ENCODE peak calls at places on chromosomes 12 and 14, in four cellular contexts. U, Q, X and G are unnamed samples.
A peak's percentile ranks its signal among the peaks of the same experiment; 100 is the strongest.

GRCh38 chr12:3381059-3382047 is 109.7 kb upstream of the PRMT8 start:
- DNase-seq in U (no peak), Q (no peak), X (no peak), G (no peak)

GRCh38 chr14:54818201-54819133 is 84.2 kb downstream of the GCH1 start:
- DNase-seq in U (no peak), Q (peak; percentile 24), X (no peak), G (no peak)

GRCh38 chr12:6230321-6231110 is 30.3 kb downstream of the CD9 start:
- DNase-seq in U (peak; percentile 69), Q (no peak), X (peak; percentile 96), G (peak; percentile 58)

GRCh38 chr14:89563503-89563902 is 146.5 kb upstream of the FOXN3 start:
- DNase-seq in U (no peak), Q (no peak), X (no peak), G (no peak)

GRCh38 chr14:91911474-91912032 is 35.9 kb downstream of the FBLN5 start:
- DNase-seq in U (peak; percentile 13), Q (peak; percentile 10), X (peak; percentile 43), G (peak; percentile 40)

GRCh38 chr12:112198120-112198733 is 72.9 kb downstream of the TRAFD1 start:
- DNase-seq in U (no peak), Q (peak; percentile 31), X (peak; percentile 65), G (peak; percentile 60)

GRCh38 chr14:75999511-76000190 is 14.1 kb downstream of the IFT43 start:
- DNase-seq in U (no peak), Q (no peak), X (no peak), G (no peak)

GRCh38 chr14:77059276-77059934 is 30.9 kb upstream of the IRF2BPL start:
- DNase-seq in U (no peak), Q (peak; percentile 75), X (peak; percentile 15), G (no peak)

GRCh38 chr12:19273482-19274330 is 144.2 kb downstream of the PLEKHA5 start:
- DNase-seq in U (no peak), Q (no peak), X (peak; percentile 36), G (no peak)

GRCh38 chr14:50750323-50750722 is 80.6 kb downstream of the NIN start:
- DNase-seq in U (no peak), Q (no peak), X (no peak), G (no peak)

GRCh38 chr14:61477845-61478438 is 156.6 kb downstream of the PRKCH start:
- DNase-seq in U (no peak), Q (no peak), X (peak; percentile 70), G (no peak)

GRCh38 chr12:106866426-106867080 is 89.2 kb upstream of the TMEM263 start:
- DNase-seq in U (no peak), Q (no peak), X (no peak), G (no peak)

GRCh38 chr14:50615056-50615455 is 53.0 kb downstream of the SAV1 start:
- DNase-seq in U (no peak), Q (no peak), X (no peak), G (no peak)

GRCh38 chr12:7929069-7929792 is 6.8 kb downstream of the SLC2A3 start:
- DNase-seq in U (no peak), Q (no peak), X (no peak), G (no peak)

GRCh38 chr14:99722741-99723140 is 38.6 kb downstream of the CYP46A1 start:
- DNase-seq in U (no peak), Q (no peak), X (no peak), G (no peak)

GRCh38 chr14:89912667-89913211 is 41.8 kb downstream of the EFCAB11 start:
- DNase-seq in U (no peak), Q (no peak), X (no peak), G (no peak)

GRCh38 chr12:27555928-27556778 is 32.1 kb downstream of the PPFIBP1 start:
- DNase-seq in U (no peak), Q (no peak), X (no peak), G (no peak)
- TF ChIP-seq SPI1 in U (no peak), Q (no peak), X (no peak), G (no peak)

GRCh38 chr14:93009471-93010117 is 86.6 kb downstream of the CHGA start:
- DNase-seq in U (no peak), Q (no peak), X (no peak), G (no peak)

GRCh38 chr14:93010118-93010475 is 87.1 kb downstream of the CHGA start:
- DNase-seq in U (no peak), Q (no peak), X (no peak), G (no peak)

GRCh38 chr14:93007225-93007997 is 84.5 kb downstream of the CHGA start:
- DNase-seq in U (peak; percentile 23), Q (no peak), X (no peak), G (peak; percentile 43)

GRCh38 chr14:93006484-93007128 is 83.7 kb downstream of the CHGA start:
- DNase-seq in U (no peak), Q (no peak), X (no peak), G (no peak)

GRCh38 chr14:93008381-93008780 is 85.4 kb downstream of the CHGA start:
- DNase-seq in U (no peak), Q (peak; percentile 25), X (no peak), G (no peak)
- TF ChIP-seq POLR2AphosphoS5 in U (no peak), Q (no peak), X (no peak), G (no peak)

DNA sequence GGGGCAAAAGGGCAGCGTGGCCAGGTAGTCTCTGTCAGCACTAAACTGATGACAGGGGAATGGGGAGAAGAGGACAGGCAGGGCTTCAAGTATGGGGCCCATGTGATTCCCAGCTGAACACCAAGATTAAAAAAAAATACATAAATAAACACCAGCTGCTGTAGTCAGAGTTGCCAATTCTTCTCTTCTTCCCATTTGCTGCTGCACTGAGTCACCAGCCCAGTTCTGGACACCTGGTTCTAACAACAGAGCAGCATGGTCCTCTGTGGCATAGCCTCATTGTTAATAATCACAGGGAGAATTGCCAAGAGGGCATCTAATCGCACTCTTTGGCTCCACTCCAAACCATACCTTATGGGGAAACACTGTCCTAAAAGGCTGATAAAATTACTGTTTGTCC is 15.1 kb downstream of the PPM1H start:
- DNase-seq in U (no peak), Q (no peak), X (no peak), G (no peak)
- TF ChIP-seq SPI1 in U (no peak), Q (no peak), X (no peak), G (no peak)

GRCh38 chr14:65954915-65955314 is 531.3 kb upstream of the CCDC196 start:
- DNase-seq in U (no peak), Q (no peak), X (no peak), G (no peak)

GRCh38 chr14:65945333-65945732 is 532.8 kb downstream of the FUT8 start:
- DNase-seq in U (no peak), Q (no peak), X (no peak), G (no peak)

GRCh38 chr14:65948302-65948701 is 535.8 kb downstream of the FUT8 start:
- DNase-seq in U (no peak), Q (no peak), X (no peak), G (no peak)

GRCh38 chr14:65946494-65946893 is 534.0 kb downstream of the FUT8 start:
- DNase-seq in U (no peak), Q (no peak), X (no peak), G (no peak)

GRCh38 chr14:65949711-65950516 is 536.3 kb upstream of the CCDC196 start:
- DNase-seq in U (no peak), Q (no peak), X (no peak), G (no peak)
- TF ChIP-seq POLR2AphosphoS5 in U (no peak), Q (no peak), X (no peak), G (no peak)

GRCh38 chr12:20463920-20464524 is 95.7 kb downstream of the PDE3A start:
- DNase-seq in U (no peak), Q (no peak), X (no peak), G (no peak)
- TF ChIP-seq SPI1 in U (no peak), Q (no peak), X (no peak), G (no peak)

DNA sequence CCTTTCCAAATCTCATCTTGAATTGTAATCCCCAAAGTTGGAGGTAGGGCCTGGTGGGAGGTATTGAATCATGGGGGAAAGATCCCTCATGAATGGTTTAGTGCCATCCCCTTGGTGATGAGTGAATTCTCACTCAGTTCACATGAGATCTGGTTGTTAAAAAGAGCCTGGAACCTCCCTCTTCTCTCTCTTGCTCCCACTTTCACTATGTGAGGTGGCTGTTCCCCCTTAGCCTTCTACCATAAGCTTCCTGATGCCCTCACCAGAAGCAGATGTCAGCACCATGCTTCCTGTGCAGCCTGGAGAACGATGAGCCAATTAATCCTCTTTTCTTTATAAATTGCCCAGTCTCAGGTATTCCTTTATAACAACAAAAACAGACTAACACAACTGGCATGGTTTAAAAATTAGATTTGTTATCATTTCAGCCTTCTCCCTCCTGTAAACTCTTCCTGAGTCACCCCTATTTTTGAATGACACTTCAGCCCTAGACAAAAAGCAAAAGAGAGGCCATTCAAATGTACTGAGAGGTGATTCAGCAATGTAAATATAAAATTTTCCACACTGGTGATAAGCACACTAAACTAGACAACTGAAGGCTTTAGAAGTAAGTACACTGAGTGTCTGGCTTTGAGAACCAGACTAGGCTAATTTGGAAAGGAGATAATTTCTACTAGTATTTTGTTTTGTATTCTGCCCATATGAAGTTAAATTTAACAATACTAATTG is 212.1 kb upstream of the ABCD2 start:
- DNase-seq in U (no peak), Q (no peak), X (no peak), G (no peak)
- TF ChIP-seq POLR2AphosphoS5 in U (no peak), Q (no peak), X (no peak), G (no peak)

DNA sequence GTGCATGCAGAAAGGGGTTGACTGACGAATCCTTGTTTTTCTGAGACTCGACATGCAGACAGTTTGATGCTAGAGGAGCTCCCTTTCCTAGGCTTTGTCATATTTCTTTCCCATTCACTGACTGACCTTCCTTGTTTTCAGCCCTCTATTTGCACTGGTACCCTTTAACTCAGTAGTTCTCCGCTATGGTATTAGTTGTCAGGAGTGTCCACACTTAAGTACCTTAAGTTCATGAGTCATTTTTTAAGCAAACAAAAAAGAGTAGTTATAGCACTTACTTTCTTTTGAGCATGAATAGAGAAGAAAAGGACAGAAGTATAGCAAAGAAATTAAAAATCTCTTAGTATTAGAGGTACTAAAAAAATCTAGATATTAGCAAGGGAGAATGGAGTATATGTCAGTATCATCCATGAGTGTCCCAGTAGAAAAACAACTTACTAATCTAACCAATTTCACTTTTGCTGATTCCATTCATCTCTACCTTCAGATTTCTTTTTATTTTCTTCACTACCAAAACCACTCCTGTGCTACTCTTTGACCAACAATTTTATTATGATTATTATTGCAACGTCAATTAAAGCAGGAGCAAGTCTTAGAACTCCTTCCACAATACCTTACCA is 8.3 kb downstream of the ATP2B1 start:
- DNase-seq in U (no peak), Q (no peak), X (no peak), G (no peak)
- TF ChIP-seq SPI1 in U (no peak), Q (no peak), X (no peak), G (no peak)

GRCh38 chr14:105483300-105484068 is 3.2 kb upstream of the CRIP1 start:
- DNase-seq in U (no peak), Q (no peak), X (no peak), G (no peak)
- TF ChIP-seq POLR2AphosphoS5 in U (no peak), Q (no peak), X (no peak), G (no peak)

DNA sequence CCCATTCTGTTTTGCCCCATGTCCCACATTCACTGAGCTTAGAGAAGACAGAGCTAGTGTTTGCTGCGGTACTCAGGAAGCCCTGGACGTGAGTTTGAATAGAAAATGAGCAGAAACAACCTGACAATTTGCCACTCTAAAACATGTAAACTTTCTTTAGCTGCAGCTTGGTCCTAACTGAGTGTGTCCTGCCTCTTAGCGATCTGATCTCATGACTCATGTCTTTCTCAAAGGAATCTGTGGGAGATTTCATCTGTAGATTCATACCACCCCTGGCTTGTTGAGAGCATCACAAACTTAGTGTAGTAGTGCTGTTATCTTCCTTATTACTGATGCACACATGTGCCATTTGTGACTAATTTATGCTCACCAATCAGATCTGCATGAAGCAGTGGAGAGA is 86.7 kb downstream of the ITPR2 start:
- DNase-seq in U (no peak), Q (no peak), X (no peak), G (no peak)
- TF ChIP-seq SPI1 in U (no peak), Q (no peak), X (no peak), G (no peak)

GRCh38 chr12:78398750-78399149 is 465.8 kb upstream of the SYT1 start:
- DNase-seq in U (no peak), Q (no peak), X (no peak), G (no peak)
- TF ChIP-seq POLR2AphosphoS5 in U (no peak), Q (no peak), X (no peak), G (no peak)